ENCODE peak calls at places on chromosomes 1 and 21, in nine cellular contexts. S is Calu3, B is lung, O is testis, I is cardiac muscle cell, Y is neural crest cell, P is glutamatergic neuron, X is psoas muscle, Q is Caco-2. V is an unnamed sample.

GRCh38 chr1:29240986-29241385 is 4.7 kb downstream of the PTPRU start:
- DNase-seq in B (no peak), S (no peak), P (no peak), X (no peak), O (no peak), Q (no peak), I (no peak), Y (no peak), V (no peak)

GRCh38 chr21:41664881-41665765 is 101.7 kb downstream of the RIPK4 start:
- DNase-seq in I (no peak), O (no peak), P (no peak), Q (no peak), B (no peak), X (no peak), Y (no peak), S (no peak), V (no peak)

GRCh38 chr1:212519131-212519530 is 86.4 kb downstream of the NENF start:
- DNase-seq in P (no peak), Y (no peak), S (no peak), X (no peak), Q (no peak), O (no peak), I (no peak), B (no peak), V (no peak)

GRCh38 chr1:181969902-181970301 is 91.6 kb downstream of the ZNF648 start:
- DNase-seq in I (no peak), O (no peak), X (no peak), S (no peak), Q (no peak), P (no peak), B (no peak), Y (no peak), V (no peak)

GRCh38 chr1:175355414-175355813 is 162.8 kb upstream of the KIAA0040 start:
- DNase-seq in I (no peak), X (no peak), B (no peak), O (no peak), Y (no peak), S (no peak), P (no peak), Q (no peak), V (no peak)

GRCh38 chr1:248823517-248824001 is 2.2 kb downstream of the SH3BP5L start:
- DNase-seq in P (no peak), S (no peak), O (no peak), Q (no peak), Y (no peak), I (no peak), B (no peak), X (no peak), V (no peak)

GRCh38 chr1:111490220-111490619 is 13.2 kb downstream of the ADORA3 start:
- DNase-seq in X (no peak), S (no peak), P (no peak), Q (no peak), B (no peak), I (no peak), O (no peak), Y (no peak), V (no peak)

GRCh38 chr1:159916240-159917051 is 8.9 kb downstream of the TAGLN2 start:
- DNase-seq in X (no peak), Y (no peak), B (no peak), P (no peak), I (no peak), S (peak), O (peak), Q (peak), V (no peak)

GRCh38 chr1:46474580-46474979 is 15.1 kb upstream of the DMBX1 start:
- DNase-seq in B (no peak), I (no peak), S (no peak), X (no peak), Y (no peak), Q (no peak), P (no peak), O (no peak), V (no peak)

GRCh38 chr1:7290971-7291970 is 479.8 kb upstream of the VAMP3 start:
- DNase-seq in S (no peak), I (no peak), Y (no peak), X (peak), B (peak), Q (no peak), P (no peak), O (peak), V (peak)

GRCh38 chr1:1225238-1225845 is 6.5 kb downstream of the SDF4 start:
- DNase-seq in Q (no peak), X (no peak), O (no peak), B (peak), Y (no peak), S (no peak), I (no peak), P (no peak), V (no peak)

DNA sequence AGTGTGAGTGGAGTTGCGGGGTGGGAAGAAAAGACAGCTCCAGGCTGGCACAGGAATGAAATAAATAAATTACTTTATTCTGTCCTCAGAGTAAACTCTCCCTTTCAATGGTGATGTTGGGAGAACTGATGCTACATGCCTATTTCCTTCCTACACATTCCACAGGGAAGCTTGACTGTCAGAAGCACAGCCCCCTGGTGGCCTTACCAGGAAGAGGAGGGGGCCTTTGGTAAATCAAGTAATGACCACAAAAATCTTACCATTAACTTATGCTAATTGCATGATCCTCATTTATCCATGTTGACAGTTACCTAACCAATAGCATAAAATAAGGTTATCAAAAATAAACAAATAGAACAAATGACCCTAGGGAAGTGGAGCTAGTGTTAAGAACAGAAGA is 605.0 kb upstream of the PKN2 start:
- DNase-seq in S (no peak), O (no peak), Y (peak), P (peak), B (no peak), X (no peak), I (peak), Q (peak), V (no peak)
- TF ChIP-seq CTCF in S (peak), O (no peak), Y (peak), P (peak), B (no peak), X (peak), I (peak), Q (peak), V (peak)

GRCh38 chr21:21230672-21231071 is 232.5 kb downstream of the NCAM2 start:
- DNase-seq in B (no peak), X (no peak), S (no peak), Y (no peak), P (no peak), O (no peak), Q (no peak), I (peak), V (no peak)

GRCh38 chr21:21236981-21237380 is 238.8 kb downstream of the NCAM2 start:
- DNase-seq in S (no peak), P (no peak), Q (no peak), B (no peak), I (no peak), X (no peak), O (no peak), Y (no peak), V (no peak)

GRCh38 chr21:21226472-21226871 is 228.3 kb downstream of the NCAM2 start:
- DNase-seq in X (no peak), Q (no peak), P (no peak), I (no peak), Y (no peak), B (no peak), O (no peak), S (no peak), V (no peak)

GRCh38 chr21:21232320-21232719 is 234.1 kb downstream of the NCAM2 start:
- DNase-seq in Y (no peak), X (no peak), P (no peak), B (no peak), Q (peak), I (peak), S (no peak), O (peak), V (no peak)
- TF ChIP-seq CTCF in Y (peak), X (no peak), P (peak), B (no peak), Q (peak), I (peak), S (no peak), O (peak), V (peak)

DNA sequence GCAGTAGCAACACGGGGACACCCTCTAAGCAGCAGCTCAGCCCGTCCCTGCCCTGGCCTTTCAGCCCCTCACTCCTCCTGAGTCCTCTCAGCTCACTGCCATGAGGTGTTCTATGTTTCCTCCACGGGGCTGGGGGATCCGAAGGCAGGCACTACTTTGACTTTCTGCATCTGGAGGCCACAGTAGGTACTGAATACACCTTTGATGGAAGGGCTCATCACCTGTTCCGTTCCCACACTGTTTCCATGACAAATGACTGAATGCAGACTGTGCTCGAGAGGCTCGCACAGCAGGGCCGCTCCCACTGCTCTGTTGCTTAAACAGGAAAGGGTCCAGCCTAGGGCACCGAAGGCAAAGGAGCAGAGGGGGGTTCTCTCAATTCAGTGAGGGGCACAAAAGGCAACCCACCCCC is 77.6 kb upstream of the DNAH14 start:
- DNase-seq in I (no peak), X (no peak), Y (no peak), P (no peak), Q (no peak), O (no peak), B (no peak), S (no peak), V (no peak)
- TF ChIP-seq CTCF in I (no peak), X (no peak), Y (peak), P (peak), Q (no peak), O (no peak), B (no peak), S (no peak), V (no peak)

GRCh38 chr1:197690074-197690473 is 85.2 kb downstream of the DENND1B start:
- DNase-seq in I (no peak), S (no peak), B (no peak), O (no peak), Y (no peak), Q (no peak), X (no peak), P (no peak), V (no peak)

GRCh38 chr1:197696372-197696771 is 78.9 kb downstream of the DENND1B start:
- DNase-seq in P (no peak), X (no peak), Q (no peak), B (no peak), O (no peak), I (no peak), Y (no peak), S (no peak), V (no peak)

GRCh38 chr1:197691816-197692215 is 83.5 kb downstream of the DENND1B start:
- DNase-seq in Q (no peak), S (no peak), B (no peak), Y (no peak), I (no peak), O (no peak), P (no peak), X (no peak), V (no peak)

GRCh38 chr1:197695961-197696360 is 79.3 kb downstream of the DENND1B start:
- DNase-seq in Q (no peak), I (no peak), S (no peak), Y (no peak), X (no peak), O (peak), B (no peak), P (no peak), V (no peak)

DNA sequence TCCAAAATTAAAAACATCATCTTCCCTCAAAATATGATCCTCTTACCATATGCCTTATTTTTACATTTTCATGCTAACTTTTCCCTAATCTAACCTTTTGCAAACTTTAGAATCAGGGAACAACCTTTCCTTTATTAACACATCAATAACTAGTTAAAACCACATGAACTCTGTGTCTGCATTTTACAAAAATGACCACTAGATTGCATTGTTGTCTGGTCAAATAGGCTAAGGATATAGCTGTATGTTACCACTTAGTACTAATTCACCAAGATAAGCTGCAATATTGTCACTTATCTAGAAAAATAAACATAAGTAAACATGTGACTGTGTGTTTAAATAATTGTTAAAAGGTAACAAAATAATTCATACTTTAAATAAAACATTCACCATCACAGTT is 82.3 kb downstream of the DENND1B start:
- DNase-seq in Y (no peak), Q (no peak), O (no peak), P (no peak), I (no peak), X (no peak), S (no peak), B (no peak), V (no peak)
- TF ChIP-seq CTCF in Y (no peak), Q (peak), O (no peak), P (no peak), I (peak), X (peak), S (peak), B (no peak), V (peak)

GRCh38 chr1:44652445-44653106 is 21.7 kb downstream of the TMEM53 start:
- DNase-seq in Y (peak), O (peak), B (peak), I (peak), S (peak), X (peak), P (peak), Q (peak), V (peak)

GRCh38 chr1:44655609-44656008 is 18.7 kb downstream of the TMEM53 start:
- DNase-seq in B (no peak), Y (peak), Q (peak), S (peak), I (peak), O (peak), P (peak), X (no peak), V (no peak)

GRCh38 chr1:44654621-44655187 is 19.6 kb downstream of the TMEM53 start:
- DNase-seq in P (no peak), I (no peak), B (no peak), X (no peak), S (no peak), O (no peak), Q (no peak), Y (no peak), V (no peak)

GRCh38 chr1:44651069-44651468 is 23.2 kb downstream of the TMEM53 start:
- DNase-seq in S (no peak), Q (no peak), I (no peak), X (no peak), P (no peak), B (no peak), O (no peak), Y (no peak), V (no peak)

DNA sequence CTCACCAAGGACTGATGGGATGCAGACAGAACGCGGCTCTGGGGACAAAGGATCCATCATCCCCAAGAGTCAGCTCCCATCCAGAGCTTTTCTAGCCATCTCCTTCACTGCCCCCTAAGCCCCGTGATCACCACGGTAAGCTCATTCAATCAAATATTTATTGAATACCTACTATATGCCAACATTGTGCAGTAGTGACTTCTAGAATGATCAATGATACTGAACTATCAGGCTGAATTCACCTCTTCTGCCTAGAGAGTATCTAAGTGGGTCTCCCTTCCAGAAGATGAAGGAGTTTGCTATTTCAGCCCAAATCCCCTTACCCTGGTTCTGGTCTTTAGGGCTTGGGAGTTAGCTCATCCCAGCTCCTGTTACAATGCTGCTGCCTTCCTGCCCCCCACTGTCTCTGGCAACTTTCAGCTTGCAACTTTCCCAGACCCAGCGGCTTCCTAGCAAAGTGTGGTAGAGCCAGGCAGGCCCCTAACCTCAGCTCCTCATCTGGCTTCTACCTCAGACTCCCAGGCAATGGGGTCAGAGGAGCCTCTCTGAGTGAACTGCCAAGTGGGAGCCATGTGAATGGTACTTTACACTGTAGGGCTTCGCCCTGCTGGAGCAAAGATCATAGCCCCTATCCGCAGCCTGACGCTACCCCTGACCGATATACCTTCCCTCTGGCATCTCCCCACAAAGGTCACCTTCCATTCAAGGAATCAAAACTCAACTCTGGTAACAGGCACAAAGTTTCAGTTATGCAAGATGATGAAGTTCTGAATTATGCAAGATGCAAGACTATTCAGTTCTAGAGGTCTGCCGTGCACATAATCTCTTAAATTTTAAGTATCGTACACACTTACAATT is 20.9 kb downstream of the TMEM53 start:
- DNase-seq in Y (no peak), I (no peak), B (no peak), P (no peak), S (no peak), X (no peak), O (no peak), Q (no peak), V (no peak)
- TF ChIP-seq CTCF in Y (peak), I (no peak), B (no peak), P (peak), S (no peak), X (no peak), O (no peak), Q (no peak), V (peak)

GRCh38 chr1:20184481-20184900 is 1.4 kb upstream of the UBXN10 start:
- DNase-seq in P (no peak), S (no peak), B (no peak), Y (no peak), X (no peak), Q (peak), O (no peak), I (no peak), V (no peak)

GRCh38 chr1:20183876-20184275 is 2.0 kb upstream of the UBXN10 start:
- DNase-seq in O (no peak), Q (no peak), S (no peak), Y (no peak), I (peak), X (no peak), B (no peak), P (no peak), V (no peak)

GRCh38 chr1:20180221-20181207 is 5.4 kb upstream of the UBXN10 start:
- DNase-seq in I (no peak), P (no peak), S (no peak), Q (no peak), O (no peak), Y (no peak), B (no peak), X (no peak), V (no peak)

GRCh38 chr1:20184997-20185833 is 681 bp upstream of the UBXN10 start:
- DNase-seq in I (no peak), O (no peak), Y (no peak), S (no peak), Q (no peak), B (no peak), P (no peak), X (no peak), V (no peak)

GRCh38 chr1:20183035-20183434 is 2.9 kb upstream of the UBXN10 start:
- DNase-seq in Q (no peak), I (no peak), X (no peak), S (no peak), P (no peak), B (no peak), Y (no peak), O (no peak), V (no peak)
- TF ChIP-seq CTCF in Q (no peak), I (no peak), X (no peak), S (no peak), P (no peak), B (no peak), Y (no peak), O (no peak), V (no peak)